ENCODE peak calls at places on chromosomes 7 and 10, in four cellular contexts. M is H54; S is activated CD4-positive, alpha-beta T cell treated with anti-CD3 and anti-CD28 coated beads, Interleukin-2, amount 10 ng/mL, durations not matched to agents 7 days and 5 days; T is posterior cingulate gyrus. R is an unnamed sample.

GRCh38 chr7:2175514-2175913 is 57.2 kb downstream of the MAD1L1 start:
- DNase-seq in M (peak), S (no peak), T (no peak), R (peak)

GRCh38 chr10:125977206-125977605 is 80.8 kb downstream of the FANK1 start:
- DNase-seq in M (no peak), S (no peak), T (no peak), R (no peak)

GRCh38 chr7:33258561-33258960 is 129.2 kb downstream of the BBS9 start:
- DNase-seq in M (no peak), S (no peak), T (no peak), R (no peak)

GRCh38 chr10:110425684-110426293 is 71.9 kb upstream of the DUSP5 start:
- DNase-seq in M (no peak), S (peak), T (no peak), R (peak)

GRCh38 chr10:100934084-100934659 is 21.4 kb downstream of the SLF2 start:
- DNase-seq in M (no peak), S (peak), T (no peak), R (peak)

GRCh38 chr10:98469532-98469931 is 22.8 kb upstream of the HPS1 start:
- DNase-seq in M (no peak), S (no peak), T (no peak), R (no peak)

GRCh38 chr10:123788981-123789380 is 102.6 kb downstream of the CPXM2 start:
- DNase-seq in M (no peak), S (no peak), T (no peak), R (no peak)

GRCh38 chr7:39709768-39710291 is 86.5 kb downstream of the RALA start:
- DNase-seq in M (no peak), S (no peak), T (peak), R (peak)

R was measured in epithelial cell of esophagus.